ENCODE peak calls at places on chromosomes 11 and 22, in eight cellular contexts. One of them, this sample, is unnamed.
A peak's percentile ranks its signal among the peaks of the same experiment; 100 is the strongest.

GRCh38 chr11:116276051-116277044 is 496.4 kb downstream of the BUD13 start:
- DNase-seq in NCI-H187 treated with DMSO at 0.1 percent for 48 hours: no peak
- DNase-seq in NCI-H2081: peak; percentile 86
- DNase-seq in activated CD4-positive, alpha-beta T cell treated with anti-CD3 and anti-CD28 coated beads, Interleukin-2, amount 50 U/mL, for 48 hours: peak; percentile 87
- DNase-seq in Kasumi-1: no peak
- DNase-seq in SW 1271: no peak
- DNase-seq in T follicular helper cell: peak; percentile 52
- DNase-seq in fibroblast of mammary gland: peak; percentile 37
- DNase-seq in this sample: peak; percentile 82

GRCh38 chr11:72848846-72849466 is 34.7 kb downstream of the ATG16L2 start:
- DNase-seq in NCI-H187 treated with DMSO at 0.1 percent for 48 hours: no peak
- DNase-seq in NCI-H2081: peak; percentile 33
- DNase-seq in activated CD4-positive, alpha-beta T cell treated with anti-CD3 and anti-CD28 coated beads, Interleukin-2, amount 50 U/mL, for 48 hours: peak; percentile 44
- DNase-seq in Kasumi-1: peak; percentile 47
- DNase-seq in SW 1271: no peak
- DNase-seq in T follicular helper cell: peak; percentile 31
- DNase-seq in fibroblast of mammary gland: peak; percentile 57
- DNase-seq in this sample: peak; percentile 54

GRCh38 chr11:71301858-71302533 is 49.6 kb upstream of the SHANK2 start:
- DNase-seq in NCI-H187 treated with DMSO at 0.1 percent for 48 hours: no peak
- DNase-seq in NCI-H2081: no peak
- DNase-seq in activated CD4-positive, alpha-beta T cell treated with anti-CD3 and anti-CD28 coated beads, Interleukin-2, amount 50 U/mL, for 48 hours: no peak
- DNase-seq in Kasumi-1: no peak
- DNase-seq in SW 1271: no peak
- DNase-seq in T follicular helper cell: no peak
- DNase-seq in fibroblast of mammary gland: no peak
- DNase-seq in this sample: no peak

GRCh38 chr22:36236338-36237319 is 2.7 kb downstream of the APOL2 start:
- DNase-seq in NCI-H187 treated with DMSO at 0.1 percent for 48 hours: no peak
- DNase-seq in NCI-H2081: no peak
- DNase-seq in activated CD4-positive, alpha-beta T cell treated with anti-CD3 and anti-CD28 coated beads, Interleukin-2, amount 50 U/mL, for 48 hours: no peak
- DNase-seq in Kasumi-1: no peak
- DNase-seq in SW 1271: no peak
- DNase-seq in T follicular helper cell: no peak
- DNase-seq in fibroblast of mammary gland: no peak
- DNase-seq in this sample: no peak

GRCh38 chr11:1845571-1846452 is 7.0 kb downstream of the TNNI2 start:
- DNase-seq in NCI-H187 treated with DMSO at 0.1 percent for 48 hours: no peak
- DNase-seq in NCI-H2081: no peak
- DNase-seq in activated CD4-positive, alpha-beta T cell treated with anti-CD3 and anti-CD28 coated beads, Interleukin-2, amount 50 U/mL, for 48 hours: no peak
- DNase-seq in Kasumi-1: no peak
- DNase-seq in SW 1271: no peak
- DNase-seq in T follicular helper cell: no peak
- DNase-seq in fibroblast of mammary gland: no peak
- DNase-seq in this sample: no peak

GRCh38 chr11:11391796-11392195 is 38.7 kb upstream of the CSNK2A3 start:
- DNase-seq in NCI-H187 treated with DMSO at 0.1 percent for 48 hours: no peak
- DNase-seq in NCI-H2081: no peak
- DNase-seq in activated CD4-positive, alpha-beta T cell treated with anti-CD3 and anti-CD28 coated beads, Interleukin-2, amount 50 U/mL, for 48 hours: no peak
- DNase-seq in Kasumi-1: no peak
- DNase-seq in SW 1271: no peak
- DNase-seq in T follicular helper cell: no peak
- DNase-seq in fibroblast of mammary gland: peak; percentile 94
- DNase-seq in this sample: peak; percentile 23

GRCh38 chr22:28906312-28906711 is 22.9 kb downstream of the ZNRF3 start:
- DNase-seq in NCI-H187 treated with DMSO at 0.1 percent for 48 hours: no peak
- DNase-seq in NCI-H2081: no peak
- DNase-seq in activated CD4-positive, alpha-beta T cell treated with anti-CD3 and anti-CD28 coated beads, Interleukin-2, amount 50 U/mL, for 48 hours: no peak
- DNase-seq in Kasumi-1: no peak
- DNase-seq in SW 1271: no peak
- DNase-seq in T follicular helper cell: no peak
- DNase-seq in fibroblast of mammary gland: no peak
- DNase-seq in this sample: no peak

GRCh38 chr11:9748361-9748970 is 84.6 kb downstream of the SWAP70 start:
- DNase-seq in NCI-H187 treated with DMSO at 0.1 percent for 48 hours: no peak
- DNase-seq in NCI-H2081: peak; percentile 51
- DNase-seq in activated CD4-positive, alpha-beta T cell treated with anti-CD3 and anti-CD28 coated beads, Interleukin-2, amount 50 U/mL, for 48 hours: peak; percentile 73
- DNase-seq in Kasumi-1: peak; percentile 94
- DNase-seq in SW 1271: peak; percentile 68
- DNase-seq in T follicular helper cell: peak; percentile 18
- DNase-seq in fibroblast of mammary gland: peak; percentile 78
- DNase-seq in this sample: peak; percentile 85

GRCh38 chr22:31652911-31653684 is 8.9 kb downstream of the PISD start:
- DNase-seq in NCI-H187 treated with DMSO at 0.1 percent for 48 hours: no peak
- DNase-seq in NCI-H2081: peak; percentile 35
- DNase-seq in activated CD4-positive, alpha-beta T cell treated with anti-CD3 and anti-CD28 coated beads, Interleukin-2, amount 50 U/mL, for 48 hours: no peak
- DNase-seq in Kasumi-1: no peak
- DNase-seq in SW 1271: no peak
- DNase-seq in T follicular helper cell: no peak
- DNase-seq in fibroblast of mammary gland: no peak
- DNase-seq in this sample: no peak

GRCh38 chr11:129374993-129375721 is 491 bp upstream of the BARX2 start:
- DNase-seq in NCI-H187 treated with DMSO at 0.1 percent for 48 hours: no peak
- DNase-seq in NCI-H2081: peak; percentile 41
- DNase-seq in activated CD4-positive, alpha-beta T cell treated with anti-CD3 and anti-CD28 coated beads, Interleukin-2, amount 50 U/mL, for 48 hours: peak; percentile 45
- DNase-seq in Kasumi-1: no peak
- DNase-seq in SW 1271: no peak
- DNase-seq in T follicular helper cell: no peak
- DNase-seq in fibroblast of mammary gland: no peak
- DNase-seq in this sample: peak; percentile 26

GRCh38 chr11:952406-953385 is 27.0 kb downstream of the AP2A2 start:
- DNase-seq in NCI-H187 treated with DMSO at 0.1 percent for 48 hours: no peak
- DNase-seq in NCI-H2081: no peak
- DNase-seq in activated CD4-positive, alpha-beta T cell treated with anti-CD3 and anti-CD28 coated beads, Interleukin-2, amount 50 U/mL, for 48 hours: no peak
- DNase-seq in Kasumi-1: no peak
- DNase-seq in SW 1271: no peak
- DNase-seq in T follicular helper cell: no peak
- DNase-seq in fibroblast of mammary gland: peak; percentile 37
- DNase-seq in this sample: peak; percentile 85

GRCh38 chr22:24450600-24450999 is 23.2 kb downstream of the ADORA2A start:
- DNase-seq in NCI-H187 treated with DMSO at 0.1 percent for 48 hours: no peak
- DNase-seq in NCI-H2081: peak; percentile 71
- DNase-seq in activated CD4-positive, alpha-beta T cell treated with anti-CD3 and anti-CD28 coated beads, Interleukin-2, amount 50 U/mL, for 48 hours: no peak
- DNase-seq in Kasumi-1: peak; percentile 53
- DNase-seq in SW 1271: no peak
- DNase-seq in T follicular helper cell: no peak
- DNase-seq in fibroblast of mammary gland: no peak
- DNase-seq in this sample: no peak

GRCh38 chr22:46923394-46923793 is 160.9 kb downstream of the TBC1D22A start:
- DNase-seq in NCI-H187 treated with DMSO at 0.1 percent for 48 hours: no peak
- DNase-seq in NCI-H2081: no peak
- DNase-seq in activated CD4-positive, alpha-beta T cell treated with anti-CD3 and anti-CD28 coated beads, Interleukin-2, amount 50 U/mL, for 48 hours: no peak
- DNase-seq in Kasumi-1: no peak
- DNase-seq in SW 1271: no peak
- DNase-seq in T follicular helper cell: no peak
- DNase-seq in fibroblast of mammary gland: no peak
- DNase-seq in this sample: no peak